ENCODE peak calls at places on chromosomes 4 and X, in seven cellular contexts. One of them, this sample, is unnamed.
A peak's percentile ranks its signal among the peaks of the same experiment; 100 is the strongest.

GRCh38 chr4:131427000-131427399 is 1722.1 kb upstream of the PCDH10 start:
- DNase-seq in left lung: no peak
- DNase-seq in PC-3: no peak
- DNase-seq in A673: no peak
- DNase-seq in body of pancreas: no peak
- DNase-seq in mammary epithelial cell: no peak
- DNase-seq in GM13977: no peak
- DNase-seq in this sample: no peak

GRCh38 chrX:426881-427280 is 40.2 kb upstream of the PPP2R3B start:
- DNase-seq in body of pancreas: no peak
- DNase-seq in left lung: no peak
- DNase-seq in GM13977: no peak
- DNase-seq in mammary epithelial cell: no peak
- DNase-seq in A673: no peak
- DNase-seq in PC-3: peak; percentile 18
- DNase-seq in this sample: no peak

GRCh38 chrX:155718964-155719586 is 106.3 kb upstream of the TMLHE start:
- DNase-seq in A673: no peak
- DNase-seq in body of pancreas: no peak
- DNase-seq in GM13977: no peak
- DNase-seq in mammary epithelial cell: peak; percentile 9
- DNase-seq in left lung: no peak
- DNase-seq in PC-3: no peak
- DNase-seq in this sample: no peak

GRCh38 chr4:2183394-2183793 is 58.5 kb downstream of the HAUS3 start:
- DNase-seq in GM13977: no peak
- DNase-seq in mammary epithelial cell: no peak
- DNase-seq in body of pancreas: no peak
- DNase-seq in PC-3: no peak
- DNase-seq in A673: no peak
- DNase-seq in left lung: no peak
- DNase-seq in this sample: no peak

GRCh38 chr4:73391774-73392173 is 12.3 kb upstream of the ALB start:
- DNase-seq in mammary epithelial cell: no peak
- DNase-seq in body of pancreas: no peak
- DNase-seq in A673: no peak
- DNase-seq in PC-3: no peak
- DNase-seq in GM13977: no peak
- DNase-seq in left lung: no peak
- DNase-seq in this sample: no peak

GRCh38 chrX:116872931-116873330 is 410.2 kb upstream of the CT83 start:
- DNase-seq in GM13977: no peak
- DNase-seq in body of pancreas: no peak
- DNase-seq in mammary epithelial cell: no peak
- DNase-seq in PC-3: no peak
- DNase-seq in A673: no peak
- DNase-seq in left lung: no peak
- DNase-seq in this sample: no peak

GRCh38 chr4:67725132-67725531 is 24.2 kb upstream of the UBA6 start:
- DNase-seq in GM13977: no peak
- DNase-seq in A673: no peak
- DNase-seq in left lung: no peak
- DNase-seq in body of pancreas: peak; percentile 14
- DNase-seq in mammary epithelial cell: peak; percentile 93
- DNase-seq in PC-3: peak; percentile 46
- DNase-seq in this sample: no peak

GRCh38 chrX:51922561-51922960 is 29.1 kb downstream of the MAGED1 start:
- DNase-seq in A673: no peak
- DNase-seq in body of pancreas: no peak
- DNase-seq in mammary epithelial cell: no peak
- DNase-seq in left lung: no peak
- DNase-seq in GM13977: no peak
- DNase-seq in PC-3: no peak
- DNase-seq in this sample: no peak

GRCh38 chr4:108749119-108749518 is 13.7 kb downstream of the ETNPPL start:
- DNase-seq in GM13977: no peak
- DNase-seq in PC-3: no peak
- DNase-seq in body of pancreas: no peak
- DNase-seq in A673: peak; percentile 21
- DNase-seq in left lung: no peak
- DNase-seq in mammary epithelial cell: no peak
- DNase-seq in this sample: no peak
- TF ChIP-seq CTCF in GM13977: no peak
- TF ChIP-seq CTCF in PC-3: peak; percentile 32
- TF ChIP-seq CTCF in body of pancreas: no peak
- TF ChIP-seq CTCF in A673: peak; percentile 26
- TF ChIP-seq CTCF in left lung: no peak
- TF ChIP-seq CTCF in mammary epithelial cell: no peak
- TF ChIP-seq CTCF in this sample: no peak

DNA sequence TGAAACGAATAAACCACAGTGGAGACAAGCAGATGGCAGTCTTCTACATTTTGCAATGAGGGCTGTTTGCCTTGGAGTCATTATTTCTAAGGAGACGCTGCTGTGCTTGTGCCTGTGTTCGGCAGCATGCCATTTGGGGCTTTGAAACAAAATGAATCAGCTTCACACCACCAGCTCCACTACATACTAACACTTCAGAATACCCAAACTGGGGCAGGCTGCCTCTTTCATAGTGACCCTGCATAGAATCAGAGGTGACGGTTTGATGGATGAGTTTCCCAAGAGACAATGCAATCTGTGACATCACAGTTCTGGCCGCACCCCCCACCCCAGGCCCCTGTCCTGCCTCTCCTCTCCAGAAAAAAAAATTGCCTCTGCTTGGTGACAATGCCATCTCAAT is 57.1 kb upstream of the MID1 start:
- DNase-seq in left lung: no peak
- DNase-seq in GM13977: no peak
- DNase-seq in body of pancreas: no peak
- DNase-seq in PC-3: no peak
- DNase-seq in mammary epithelial cell: no peak
- DNase-seq in A673: no peak
- DNase-seq in this sample: no peak
- TF ChIP-seq CTCF in left lung: no peak
- TF ChIP-seq CTCF in GM13977: no peak
- TF ChIP-seq CTCF in body of pancreas: no peak
- TF ChIP-seq CTCF in PC-3: no peak
- TF ChIP-seq CTCF in mammary epithelial cell: no peak
- TF ChIP-seq CTCF in A673: no peak
- TF ChIP-seq CTCF in this sample: no peak

GRCh38 chrX:2901367-2902036 is 27.6 kb downstream of the ARSD start:
- DNase-seq in left lung: no peak
- DNase-seq in GM13977: no peak
- DNase-seq in body of pancreas: no peak
- DNase-seq in PC-3: no peak
- DNase-seq in mammary epithelial cell: no peak
- DNase-seq in A673: peak; percentile 21
- DNase-seq in this sample: no peak

GRCh38 chrX:2903366-2903765 is 25.8 kb downstream of the ARSD start:
- DNase-seq in PC-3: no peak
- DNase-seq in body of pancreas: no peak
- DNase-seq in mammary epithelial cell: no peak
- DNase-seq in GM13977: no peak
- DNase-seq in left lung: no peak
- DNase-seq in A673: peak; percentile 17
- DNase-seq in this sample: no peak

GRCh38 chrX:2898861-2899512 is 30.2 kb downstream of the ARSD start:
- DNase-seq in body of pancreas: peak; percentile 69
- DNase-seq in left lung: no peak
- DNase-seq in A673: no peak
- DNase-seq in PC-3: peak; percentile 75
- DNase-seq in GM13977: no peak
- DNase-seq in mammary epithelial cell: peak; percentile 19
- DNase-seq in this sample: no peak

GRCh38 chrX:2907295-2907694 is 21.8 kb downstream of the ARSD start:
- DNase-seq in left lung: no peak
- DNase-seq in PC-3: no peak
- DNase-seq in A673: no peak
- DNase-seq in GM13977: no peak
- DNase-seq in mammary epithelial cell: no peak
- DNase-seq in body of pancreas: no peak
- DNase-seq in this sample: no peak

DNA sequence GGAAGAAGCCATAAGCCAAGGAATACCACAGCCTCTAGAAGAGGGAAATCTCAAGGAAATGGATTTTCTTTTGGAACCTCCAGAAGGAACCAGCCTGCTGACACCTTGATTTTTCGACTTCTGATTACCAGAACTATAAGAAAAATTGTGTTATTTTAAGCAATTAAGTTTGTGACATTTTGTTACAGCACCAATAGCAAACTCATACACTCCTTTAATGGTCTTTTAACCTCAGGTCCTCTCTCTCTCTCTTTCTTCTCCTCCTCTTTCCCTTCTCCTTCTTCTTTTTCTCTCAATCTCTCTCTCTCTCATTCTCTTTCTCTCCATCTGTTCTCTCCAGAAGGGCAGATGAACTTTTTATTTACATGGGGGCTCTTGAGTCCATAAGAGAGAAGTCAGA is 26.3 kb downstream of the ARSD start:
- DNase-seq in GM13977: no peak
- DNase-seq in body of pancreas: no peak
- DNase-seq in mammary epithelial cell: no peak
- DNase-seq in A673: no peak
- DNase-seq in PC-3: no peak
- DNase-seq in left lung: no peak
- DNase-seq in this sample: no peak
- TF ChIP-seq CTCF in GM13977: no peak
- TF ChIP-seq CTCF in body of pancreas: no peak
- TF ChIP-seq CTCF in mammary epithelial cell: no peak
- TF ChIP-seq CTCF in A673: no peak
- TF ChIP-seq CTCF in PC-3: no peak
- TF ChIP-seq CTCF in left lung: no peak
- TF ChIP-seq CTCF in this sample: no peak

DNA sequence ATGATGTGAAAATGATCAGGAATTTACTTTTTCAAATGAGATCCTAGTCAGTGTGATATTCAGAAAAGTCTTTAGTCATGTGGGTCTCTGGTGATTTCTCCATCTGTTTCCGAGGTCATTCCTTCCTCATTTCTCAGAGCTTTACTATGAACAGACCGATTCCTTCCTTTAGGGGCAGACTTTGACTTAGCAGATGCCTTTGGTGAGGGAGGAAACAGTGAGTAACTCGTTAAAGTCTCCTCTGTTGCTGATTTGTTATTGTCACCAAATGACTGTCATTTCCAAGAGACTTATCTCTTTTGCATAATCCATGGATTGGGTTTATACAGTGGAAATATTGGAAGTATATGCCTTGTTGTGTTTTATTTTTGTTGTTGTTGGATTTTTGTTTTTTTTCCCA is 76.2 kb upstream of the CD99 start:
- DNase-seq in left lung: no peak
- DNase-seq in GM13977: no peak
- DNase-seq in mammary epithelial cell: peak; percentile 43
- DNase-seq in PC-3: peak; percentile 35
- DNase-seq in body of pancreas: no peak
- DNase-seq in A673: peak; percentile 73
- DNase-seq in this sample: no peak
- TF ChIP-seq CTCF in left lung: peak; percentile 23
- TF ChIP-seq CTCF in GM13977: no peak
- TF ChIP-seq CTCF in mammary epithelial cell: no peak
- TF ChIP-seq CTCF in PC-3: no peak
- TF ChIP-seq CTCF in body of pancreas: no peak
- TF ChIP-seq CTCF in A673: peak; percentile 55
- TF ChIP-seq CTCF in this sample: no peak

DNA sequence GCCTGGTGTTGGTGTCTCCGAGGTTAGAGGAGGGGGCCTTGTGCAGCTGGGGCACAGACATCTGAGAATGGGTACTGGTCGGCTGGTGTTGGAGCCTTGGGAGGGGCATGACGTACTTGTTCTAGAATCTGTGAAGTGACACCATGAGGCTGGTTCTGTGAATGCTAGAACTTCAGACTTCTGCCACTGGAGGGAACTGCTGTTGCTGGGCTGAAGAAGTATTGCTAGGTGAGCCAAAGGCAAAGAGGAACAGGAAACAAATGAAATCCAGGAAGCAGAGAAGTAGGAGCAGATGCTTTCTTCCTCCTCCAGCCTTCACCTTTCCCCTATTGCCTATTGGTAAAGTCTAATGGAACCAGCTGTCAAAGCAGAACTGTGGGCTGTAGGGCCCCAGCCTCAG is 120.9 kb upstream of the DDIT4L start:
- DNase-seq in A673: no peak
- DNase-seq in mammary epithelial cell: peak; percentile 42
- DNase-seq in PC-3: peak; percentile 40
- DNase-seq in body of pancreas: no peak
- DNase-seq in left lung: no peak
- DNase-seq in GM13977: no peak
- DNase-seq in this sample: no peak
- TF ChIP-seq CTCF in A673: peak; percentile 25
- TF ChIP-seq CTCF in mammary epithelial cell: peak; percentile 39
- TF ChIP-seq CTCF in PC-3: peak; percentile 51
- TF ChIP-seq CTCF in body of pancreas: no peak
- TF ChIP-seq CTCF in left lung: no peak
- TF ChIP-seq CTCF in GM13977: no peak
- TF ChIP-seq CTCF in this sample: no peak

GRCh38 chrX:128992107-128992971 is 531.0 kb downstream of the SMARCA1 start:
- DNase-seq in A673: no peak
- DNase-seq in PC-3: no peak
- DNase-seq in GM13977: no peak
- DNase-seq in left lung: no peak
- DNase-seq in mammary epithelial cell: no peak
- DNase-seq in body of pancreas: no peak
- DNase-seq in this sample: no peak
- TF ChIP-seq CTCF in A673: peak; percentile 50
- TF ChIP-seq CTCF in PC-3: no peak
- TF ChIP-seq CTCF in GM13977: no peak
- TF ChIP-seq CTCF in left lung: no peak
- TF ChIP-seq CTCF in mammary epithelial cell: no peak
- TF ChIP-seq CTCF in body of pancreas: no peak
- TF ChIP-seq CTCF in this sample: no peak

GRCh38 chrX:38494239-38494823 is 67.0 kb upstream of the TSPAN7 start:
- DNase-seq in A673: no peak
- DNase-seq in mammary epithelial cell: no peak
- DNase-seq in body of pancreas: no peak
- DNase-seq in left lung: no peak
- DNase-seq in GM13977: no peak
- DNase-seq in PC-3: no peak
- DNase-seq in this sample: no peak
- TF ChIP-seq CTCF in A673: no peak
- TF ChIP-seq CTCF in mammary epithelial cell: no peak
- TF ChIP-seq CTCF in body of pancreas: no peak
- TF ChIP-seq CTCF in left lung: no peak
- TF ChIP-seq CTCF in GM13977: no peak
- TF ChIP-seq CTCF in PC-3: no peak
- TF ChIP-seq CTCF in this sample: no peak

GRCh38 chrX:24024819-24025740 is 1.9 kb downstream of the KLHL15 start:
- DNase-seq in left lung: peak; percentile 88
- DNase-seq in mammary epithelial cell: peak; percentile 76
- DNase-seq in body of pancreas: peak; percentile 91
- DNase-seq in GM13977: peak; percentile 90
- DNase-seq in A673: peak; percentile 91
- DNase-seq in PC-3: peak; percentile 86
- DNase-seq in this sample: peak; percentile 86
- TF ChIP-seq CTCF in left lung: no peak
- TF ChIP-seq CTCF in mammary epithelial cell: no peak
- TF ChIP-seq CTCF in body of pancreas: no peak
- TF ChIP-seq CTCF in GM13977: peak; percentile 47
- TF ChIP-seq CTCF in A673: no peak
- TF ChIP-seq CTCF in PC-3: no peak
- TF ChIP-seq CTCF in this sample: no peak

GRCh38 chr4:162634390-162634789 is 470.6 kb upstream of the FSTL5 start:
- DNase-seq in A673: no peak
- DNase-seq in PC-3: no peak
- DNase-seq in GM13977: no peak
- DNase-seq in left lung: no peak
- DNase-seq in mammary epithelial cell: no peak
- DNase-seq in body of pancreas: no peak
- DNase-seq in this sample: no peak
- TF ChIP-seq CTCF in A673: no peak
- TF ChIP-seq CTCF in PC-3: no peak
- TF ChIP-seq CTCF in GM13977: no peak
- TF ChIP-seq CTCF in left lung: no peak
- TF ChIP-seq CTCF in mammary epithelial cell: no peak
- TF ChIP-seq CTCF in body of pancreas: no peak
- TF ChIP-seq CTCF in this sample: no peak

This sample was measured in GM13976.